ENCODE peak calls at places on chromosomes 1 and 21, in ten cellular contexts. X is GM13976; T is DND-41; Y is uterus; P is GM23338; V is CD8-positive, alpha-beta T cell; A is neural crest cell; W is AG04450; Q is bronchial epithelial cell; L is cardiac fibroblast. D is an unnamed sample.

GRCh38 chr1:166089804-166090203 is 77.0 kb downstream of the FAM78B start:
- DNase-seq in X (peak), T (peak), Y (no peak), P (peak), V (no peak), A (no peak), W (no peak), Q (no peak), L (no peak), D (no peak)

GRCh38 chr1:168654198-168654910 is 74.7 kb downstream of the DPT start:
- DNase-seq in X (no peak), T (no peak), Y (no peak), P (no peak), V (no peak), A (no peak), W (no peak), Q (peak), L (no peak), D (no peak)

GRCh38 chr21:43688906-43689305 is 29.5 kb downstream of the RRP1B start:
- DNase-seq in X (no peak), T (no peak), Y (no peak), P (no peak), V (no peak), A (no peak), W (no peak), Q (no peak), L (no peak), D (no peak)

GRCh38 chr21:34623519-34623918 is 8.6 kb upstream of the RCAN1 start:
- DNase-seq in X (no peak), T (no peak), Y (no peak), P (no peak), V (no peak), A (no peak), W (no peak), Q (no peak), L (no peak), D (no peak)

GRCh38 chr1:15158506-15159165 is 5.1 kb downstream of the TMEM51 start:
- DNase-seq in X (no peak), T (no peak), Y (no peak), P (no peak), V (no peak), A (no peak), W (peak), Q (peak), L (peak), D (no peak)

GRCh38 chr1:29855761-29856160 is 619.4 kb downstream of the PTPRU start:
- DNase-seq in X (no peak), T (no peak), Y (no peak), P (no peak), V (no peak), A (no peak), W (no peak), Q (no peak), L (no peak), D (no peak)

GRCh38 chr1:11990303-11991032 is 10.2 kb downstream of the MFN2 start:
- DNase-seq in X (no peak), T (no peak), Y (no peak), P (no peak), V (no peak), A (no peak), W (no peak), Q (peak), L (no peak), D (no peak)

GRCh38 chr1:53593758-53594380 is 134.7 kb downstream of the DMRTB1 start:
- DNase-seq in X (no peak), T (no peak), Y (peak), P (peak), V (no peak), A (peak), W (no peak), Q (no peak), L (no peak), D (peak)

GRCh38 chr1:243508303-243508713 is 252.5 kb downstream of the SDCCAG8 start:
- DNase-seq in X (peak), T (peak), Y (no peak), P (no peak), V (peak), A (no peak), W (no peak), Q (no peak), L (no peak), D (no peak)

GRCh38 chr1:44377925-44378784 is 23.1 kb upstream of the ERI3 start:
- DNase-seq in X (peak), T (peak), Y (no peak), P (peak), V (peak), A (peak), W (peak), Q (peak), L (peak), D (peak)

GRCh38 chr21:41112740-41113692 is 54.9 kb upstream of the BACE2 start:
- DNase-seq in X (no peak), T (peak), Y (no peak), P (peak), V (no peak), A (no peak), W (peak), Q (peak), L (peak), D (no peak)

GRCh38 chr1:62746086-62746808 is 37.7 kb upstream of the ATG4C start:
- DNase-seq in X (peak), T (no peak), Y (no peak), P (peak), V (no peak), A (no peak), W (no peak), Q (peak), L (peak), D (no peak)

GRCh38 chr1:156006666-156007376 is 13.9 kb downstream of the SSR2 start:
- DNase-seq in X (no peak), T (no peak), Y (no peak), P (peak), V (no peak), A (no peak), W (no peak), Q (peak), L (no peak), D (no peak)

GRCh38 chr1:32886012-32886827 is at the start of gene HPCA:
- DNase-seq in X (peak), T (no peak), Y (no peak), P (peak), V (peak), A (peak), W (no peak), Q (no peak), L (peak), D (peak)

GRCh38 chr1:30171956-30172694 is 551.3 kb downstream of the MATN1 start:
- DNase-seq in X (no peak), T (no peak), Y (no peak), P (no peak), V (no peak), A (no peak), W (no peak), Q (no peak), L (no peak), D (no peak)

GRCh38 chr1:18938707-18939070 is 17.8 kb downstream of the IFFO2 start:
- DNase-seq in X (no peak), T (no peak), Y (no peak), P (no peak), V (no peak), A (no peak), W (no peak), Q (no peak), L (no peak), D (no peak)

GRCh38 chr1:214537219-214537618 is 14.2 kb downstream of the PTPN14 start:
- DNase-seq in X (no peak), T (no peak), Y (no peak), P (no peak), V (no peak), A (no peak), W (no peak), Q (peak), L (peak), D (no peak)

GRCh38 chr21:41850085-41850484 is 29.1 kb downstream of the PRDM15 start:
- DNase-seq in X (no peak), T (no peak), Y (no peak), P (no peak), V (no peak), A (no peak), W (no peak), Q (no peak), L (no peak), D (no peak)

GRCh38 chr1:228706305-228706704 is 29.0 kb upstream of the RHOU start:
- DNase-seq in X (no peak), T (no peak), Y (no peak), P (no peak), V (no peak), A (no peak), W (no peak), Q (no peak), L (no peak), D (no peak)

GRCh38 chr1:147225193-147225730 is at the start of gene FMO5:
- DNase-seq in X (peak), T (peak), Y (peak), P (peak), V (peak), A (peak), W (peak), Q (peak), L (peak), D (no peak)

GRCh38 chr1:160884579-160884978 is 401 bp downstream of the ITLN1 start:
- DNase-seq in X (no peak), T (no peak), Y (no peak), P (peak), V (no peak), A (no peak), W (no peak), Q (peak), L (no peak), D (no peak)

GRCh38 chr1:18949689-18950414 is 6.6 kb downstream of the IFFO2 start:
- DNase-seq in X (peak), T (no peak), Y (peak), P (peak), V (peak), A (peak), W (no peak), Q (no peak), L (peak), D (no peak)

GRCh38 chr1:190940951-190941350 is 463.3 kb upstream of the BRINP3 start:
- DNase-seq in X (no peak), T (no peak), Y (no peak), P (no peak), V (no peak), A (no peak), W (no peak), Q (no peak), L (no peak), D (no peak)

GRCh38 chr1:201108614-201109013 is 3.6 kb downstream of the CACNA1S start:
- DNase-seq in X (no peak), T (no peak), Y (no peak), P (no peak), V (no peak), A (peak), W (no peak), Q (no peak), L (no peak), D (no peak)

GRCh38 chr1:26278835-26279597 is 870 bp upstream of the SH3BGRL3 start:
- DNase-seq in X (no peak), T (no peak), Y (no peak), P (no peak), V (no peak), A (no peak), W (no peak), Q (peak), L (peak), D (no peak)

GRCh38 chr1:212229654-212230053 is 55.6 kb upstream of the PPP2R5A start:
- DNase-seq in X (no peak), T (no peak), Y (peak), P (no peak), V (no peak), A (no peak), W (peak), Q (peak), L (peak), D (no peak)

GRCh38 chr1:202965441-202965821 is 1.6 kb downstream of the CYB5R1 start:
- DNase-seq in X (no peak), T (no peak), Y (no peak), P (no peak), V (no peak), A (no peak), W (no peak), Q (peak), L (no peak), D (no peak)

DNA sequence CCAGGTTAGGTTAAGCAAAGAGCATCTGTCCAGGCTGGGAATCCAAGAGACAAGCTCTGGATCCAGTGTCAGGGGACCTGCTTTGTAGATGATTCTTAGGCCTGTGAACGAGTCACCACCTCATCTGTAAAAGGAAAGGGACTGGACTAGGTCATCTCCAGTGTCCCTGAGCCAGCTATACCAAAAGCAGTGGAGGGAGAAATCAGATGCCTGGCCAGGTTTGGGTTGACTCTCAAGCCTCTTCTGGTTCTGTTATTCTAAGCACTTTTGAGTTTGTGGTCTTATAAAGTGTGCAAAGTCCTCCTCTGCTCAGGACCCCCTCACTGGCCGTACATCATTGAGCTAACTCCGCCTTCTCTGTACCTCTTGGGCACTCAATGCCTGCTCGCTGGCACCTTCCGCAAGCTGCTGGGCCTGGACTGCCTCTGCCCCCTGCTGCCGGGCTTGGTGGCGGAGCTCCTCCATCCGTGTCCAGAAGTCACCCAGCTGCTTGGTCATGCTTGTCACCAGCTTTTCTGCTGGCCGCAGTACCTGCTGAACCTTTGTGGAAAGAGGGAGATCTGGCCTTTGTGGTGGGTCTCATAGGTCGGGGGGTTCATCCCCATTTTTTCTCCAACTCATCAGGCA is 33.6 kb downstream of the CAMK1G start:
- DNase-seq in X (no peak), T (no peak), Y (no peak), P (no peak), V (no peak), A (no peak), W (no peak), Q (no peak), L (no peak), D (no peak)
- TF ChIP-seq CTCF in X (no peak), T (no peak), Y (no peak), P (no peak), V (no peak), A (no peak), W (no peak), Q (no peak), L (no peak), D (no peak)

DNA sequence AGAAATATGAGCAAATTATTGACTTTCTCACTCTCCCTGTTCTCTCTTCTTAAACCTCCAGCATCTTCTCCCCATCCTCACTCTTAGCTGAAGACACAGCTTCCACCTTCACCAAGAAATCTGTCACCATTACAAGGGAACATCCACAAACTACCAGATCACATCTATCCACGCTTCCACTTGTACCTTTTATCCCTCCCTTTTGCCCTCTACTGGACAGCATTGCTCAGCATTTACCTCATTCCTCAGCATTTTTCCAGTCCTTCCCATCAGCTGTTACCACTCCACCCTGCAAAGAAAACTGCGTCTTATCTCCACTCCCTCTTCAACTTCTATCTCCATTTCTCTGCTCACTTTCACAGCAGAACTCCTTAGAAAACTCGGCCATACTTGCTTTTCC is 42.6 kb downstream of the KCNJ6 start:
- DNase-seq in X (no peak), T (no peak), Y (no peak), P (peak), V (no peak), A (no peak), W (no peak), Q (no peak), L (peak), D (no peak)
- TF ChIP-seq CTCF in X (no peak), T (no peak), Y (no peak), P (peak), V (no peak), A (no peak), W (peak), Q (no peak), L (peak), D (no peak)

DNA sequence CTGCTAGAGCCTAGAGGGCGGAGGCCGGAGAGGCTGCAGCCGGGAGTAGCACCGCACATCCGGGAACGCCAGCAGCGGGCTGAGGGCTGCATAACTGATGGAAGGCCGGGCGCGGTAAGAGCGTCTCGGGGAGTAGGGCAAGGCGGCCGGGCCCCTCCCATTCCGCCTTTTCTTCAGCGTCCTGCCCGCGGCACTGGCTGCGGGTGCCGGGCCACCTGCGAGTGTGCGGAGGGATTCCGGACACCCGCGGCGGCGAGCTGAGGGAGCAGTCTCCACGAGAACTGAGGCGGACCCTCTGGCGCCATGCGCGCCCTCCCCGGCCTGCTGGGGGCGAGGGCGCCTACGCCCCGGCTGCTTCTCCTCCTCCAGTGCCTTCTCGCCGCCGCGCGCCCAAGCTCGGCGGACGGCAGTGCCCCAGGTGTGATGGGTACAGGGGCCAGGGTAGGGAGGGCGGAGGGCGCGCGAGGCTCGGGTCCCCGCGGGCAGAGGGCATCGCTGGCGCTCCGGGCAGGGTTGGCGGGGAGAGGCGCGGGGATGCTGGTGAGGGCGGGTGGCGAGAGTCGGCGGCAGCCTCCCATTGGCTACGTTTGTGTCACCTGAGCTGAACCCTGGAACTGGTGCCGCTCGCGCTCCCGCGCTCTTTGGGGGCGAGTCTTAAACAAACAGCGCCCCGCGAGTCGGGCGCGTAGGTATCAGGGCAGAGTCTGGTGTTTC is 334.4 kb downstream of the SRGAP2C start:
- DNase-seq in X (no peak), T (peak), Y (no peak), P (peak), V (peak), A (peak), W (no peak), Q (peak), L (peak), D (peak)
- TF ChIP-seq CTCF in X (no peak), T (peak), Y (no peak), P (peak), V (no peak), A (no peak), W (no peak), Q (no peak), L (no peak), D (no peak)

GRCh38 chr1:235329139-235329808 is 904 bp downstream of the GGPS1 start:
- DNase-seq in X (peak), T (peak), Y (peak), P (peak), V (peak), A (peak), W (no peak), Q (peak), L (peak), D (peak)
- TF ChIP-seq CTCF in X (peak), T (peak), Y (no peak), P (peak), V (peak), A (peak), W (no peak), Q (peak), L (no peak), D (no peak)

GRCh38 chr21:38944903-38945302 is 139.2 kb downstream of the ETS2 start:
- DNase-seq in X (no peak), T (no peak), Y (no peak), P (peak), V (no peak), A (peak), W (no peak), Q (no peak), L (no peak), D (no peak)
- TF ChIP-seq CTCF in X (no peak), T (no peak), Y (no peak), P (peak), V (no peak), A (no peak), W (peak), Q (no peak), L (no peak), D (no peak)

GRCh38 chr1:21931171-21932093 is 5.7 kb downstream of the HSPG2 start:
- DNase-seq in X (no peak), T (no peak), Y (peak), P (no peak), V (no peak), A (no peak), W (peak), Q (peak), L (peak), D (no peak)
- TF ChIP-seq CTCF in X (no peak), T (no peak), Y (no peak), P (no peak), V (no peak), A (no peak), W (no peak), Q (no peak), L (no peak), D (no peak)

GRCh38 chr1:195580988-195581387 is 1027.3 kb downstream of the KCNT2 start:
- DNase-seq in X (no peak), T (no peak), Y (no peak), P (peak), V (no peak), A (no peak), W (no peak), Q (no peak), L (no peak), D (no peak)
- TF ChIP-seq CTCF in X (no peak), T (no peak), Y (no peak), P (no peak), V (no peak), A (peak), W (peak), Q (no peak), L (peak), D (peak)

DNA sequence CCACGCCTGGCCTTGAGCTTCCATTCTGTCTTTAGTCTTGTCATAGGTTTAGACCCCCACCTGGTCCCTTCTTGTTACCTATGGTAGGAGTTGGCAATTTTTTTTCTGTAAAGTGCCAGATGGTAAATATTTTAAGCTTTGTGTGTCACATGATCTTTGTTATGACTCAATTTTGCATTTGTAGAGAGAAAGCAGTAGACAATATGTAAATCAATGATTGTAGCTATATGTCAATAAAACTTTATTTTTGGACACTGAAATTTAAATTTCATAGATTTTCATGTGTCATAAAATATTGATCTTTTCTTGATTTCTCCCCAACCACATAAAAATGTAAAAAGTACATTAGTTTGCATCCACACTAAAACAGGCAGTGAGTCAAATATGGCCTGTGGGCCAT is 8.0 kb downstream of the MKNK1 start:
- DNase-seq in X (no peak), T (no peak), Y (no peak), P (no peak), V (no peak), A (no peak), W (no peak), Q (no peak), L (no peak), D (no peak)
- TF ChIP-seq CTCF in X (no peak), T (no peak), Y (no peak), P (no peak), V (no peak), A (no peak), W (no peak), Q (no peak), L (no peak), D (no peak)

DNA sequence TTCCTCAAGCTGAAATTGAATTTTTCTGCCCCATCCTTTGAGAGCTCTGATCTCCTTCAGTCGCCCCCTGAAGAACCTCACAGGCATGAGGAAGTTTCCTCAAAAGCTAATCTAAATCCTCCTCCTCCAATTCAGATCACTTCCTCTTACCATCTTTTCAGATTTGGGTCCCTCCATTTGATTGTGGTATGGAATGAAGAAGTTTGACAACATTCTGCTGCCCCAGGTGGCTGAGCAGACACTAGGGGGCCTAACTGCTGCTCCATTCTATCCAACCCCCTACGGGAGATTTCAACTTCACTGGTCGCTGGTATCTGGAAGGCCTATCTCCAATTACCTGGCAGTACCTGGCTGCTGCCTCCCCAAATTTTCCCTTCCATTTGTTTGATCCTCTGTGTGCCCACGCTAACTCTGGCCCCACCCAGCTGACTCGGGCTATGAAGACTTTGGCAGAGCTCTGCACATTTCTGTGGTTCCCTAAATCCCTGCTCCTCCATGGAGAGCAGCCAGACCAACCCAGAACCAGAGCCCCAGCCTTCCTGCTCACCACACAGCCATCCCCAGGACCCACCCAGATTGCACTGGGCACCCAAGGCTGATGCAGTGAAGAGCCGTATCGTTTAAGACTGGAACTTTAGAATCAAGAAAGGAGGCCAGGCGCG is 7.8 kb downstream of the IRF6 start:
- DNase-seq in X (no peak), T (no peak), Y (no peak), P (peak), V (no peak), A (no peak), W (no peak), Q (peak), L (no peak), D (no peak)
- TF ChIP-seq CTCF in X (no peak), T (no peak), Y (no peak), P (peak), V (no peak), A (no peak), W (no peak), Q (peak), L (no peak), D (peak)

GRCh38 chr1:13760921-13761320 is 60.9 kb downstream of the PRDM2 start:
- DNase-seq in X (no peak), T (no peak), Y (no peak), P (peak), V (no peak), A (no peak), W (no peak), Q (peak), L (no peak), D (no peak)
- TF ChIP-seq CTCF in X (no peak), T (no peak), Y (no peak), P (no peak), V (no peak), A (no peak), W (no peak), Q (no peak), L (no peak), D (peak)